ENCODE peak calls at places on chromosomes 4 and X, in five cellular contexts. One of them, this sample, is unnamed.

GRCh38 chr4:118352843-118353373 is at the start of gene PRSS12:
- DNase-seq in HCT116: peak; percentile 57
- DNase-seq in GM12878: no peak
- DNase-seq in H1: peak; percentile 57
- DNase-seq in NT2/D1: peak; percentile 66
- DNase-seq in this sample: peak; percentile 28

GRCh38 chr4:94298725-94299252 is 43.8 kb downstream of the HPGDS start:
- DNase-seq in HCT116: no peak
- DNase-seq in GM12878: no peak
- DNase-seq in H1: no peak
- DNase-seq in NT2/D1: no peak
- DNase-seq in this sample: peak; percentile 82

GRCh38 chrX:3370656-3371055 is 24.2 kb upstream of the MXRA5 start:
- DNase-seq in HCT116: no peak
- DNase-seq in GM12878: no peak
- DNase-seq in H1: no peak
- DNase-seq in NT2/D1: no peak
- DNase-seq in this sample: no peak

GRCh38 chrX:44733931-44734330 is 109.9 kb upstream of the DUSP21 start:
- DNase-seq in HCT116: no peak
- DNase-seq in GM12878: no peak
- DNase-seq in H1: no peak
- DNase-seq in NT2/D1: no peak
- DNase-seq in this sample: no peak

GRCh38 chr4:1855334-1856070 is 454 bp downstream of the LETM1 start:
- DNase-seq in HCT116: no peak
- DNase-seq in GM12878: no peak
- DNase-seq in H1: no peak
- DNase-seq in NT2/D1: no peak
- DNase-seq in this sample: no peak

GRCh38 chrX:47802589-47802988 is 34.1 kb upstream of the ZNF81 start:
- DNase-seq in HCT116: no peak
- DNase-seq in GM12878: no peak
- DNase-seq in H1: no peak
- DNase-seq in NT2/D1: no peak
- DNase-seq in this sample: peak; percentile 10

GRCh38 chrX:106177106-106177981 is 9.2 kb downstream of the PWWP3B start:
- DNase-seq in HCT116: no peak
- DNase-seq in GM12878: no peak
- DNase-seq in H1: peak; percentile 33
- DNase-seq in NT2/D1: peak; percentile 73
- DNase-seq in this sample: no peak

GRCh38 chrX:17475820-17476219 is 100.8 kb downstream of the NHS start:
- DNase-seq in HCT116: no peak
- DNase-seq in GM12878: no peak
- DNase-seq in H1: no peak
- DNase-seq in NT2/D1: no peak
- DNase-seq in this sample: no peak

GRCh38 chr4:22487333-22487732 is 28.5 kb downstream of the ADGRA3 start:
- DNase-seq in HCT116: no peak
- DNase-seq in GM12878: no peak
- DNase-seq in H1: no peak
- DNase-seq in NT2/D1: no peak
- DNase-seq in this sample: peak; percentile 78

GRCh38 chrX:55057691-55058249 is 17.1 kb upstream of the PAGE2B start:
- DNase-seq in HCT116: peak; percentile 16
- DNase-seq in GM12878: no peak
- DNase-seq in H1: no peak
- DNase-seq in NT2/D1: peak; percentile 1
- DNase-seq in this sample: peak; percentile 7

GRCh38 chrX:1305411-1305810 is 31.2 kb upstream of the IL3RA start:
- DNase-seq in HCT116: no peak
- DNase-seq in GM12878: no peak
- DNase-seq in H1: no peak
- DNase-seq in NT2/D1: no peak
- DNase-seq in this sample: no peak

GRCh38 chrX:102746134-102746584 is 25.6 kb downstream of the GPRASP3 start:
- DNase-seq in HCT116: no peak
- DNase-seq in GM12878: no peak
- DNase-seq in H1: no peak
- DNase-seq in NT2/D1: no peak
- DNase-seq in this sample: no peak

GRCh38 chr4:32700838-32701237 is 1980.7 kb downstream of the PCDH7 start:
- DNase-seq in HCT116: no peak
- DNase-seq in GM12878: no peak
- DNase-seq in H1: no peak
- DNase-seq in NT2/D1: no peak
- DNase-seq in this sample: peak; percentile 81

GRCh38 chr4:7591409-7592063 is 156.8 kb upstream of the PSAPL1 start:
- DNase-seq in HCT116: no peak
- DNase-seq in GM12878: no peak
- DNase-seq in H1: no peak
- DNase-seq in NT2/D1: no peak
- DNase-seq in this sample: no peak

GRCh38 chr4:24772952-24773351 is 22.4 kb upstream of the SOD3 start:
- DNase-seq in HCT116: no peak
- DNase-seq in GM12878: no peak
- DNase-seq in H1: no peak
- DNase-seq in NT2/D1: no peak
- DNase-seq in this sample: no peak

GRCh38 chr4:121765368-121765705 is 373 bp upstream of the SMIM43 start:
- DNase-seq in HCT116: no peak
- DNase-seq in GM12878: no peak
- DNase-seq in H1: no peak
- DNase-seq in NT2/D1: no peak
- DNase-seq in this sample: no peak

GRCh38 chrX:47030339-47030738 is 47.9 kb upstream of the RGN start:
- DNase-seq in HCT116: peak; percentile 51
- DNase-seq in GM12878: peak; percentile 2
- DNase-seq in H1: no peak
- DNase-seq in NT2/D1: peak; percentile 63
- DNase-seq in this sample: peak; percentile 53

GRCh38 chr4:77959566-77960338 is 97.1 kb downstream of the MRPL1 start:
- DNase-seq in HCT116: peak; percentile 51
- DNase-seq in GM12878: peak; percentile 12
- DNase-seq in H1: no peak
- DNase-seq in NT2/D1: peak; percentile 18
- DNase-seq in this sample: peak; percentile 63

GRCh38 chr4:89380980-89381379 is 73.4 kb upstream of the GPRIN3 start:
- DNase-seq in HCT116: no peak
- DNase-seq in GM12878: no peak
- DNase-seq in H1: no peak
- DNase-seq in NT2/D1: no peak
- DNase-seq in this sample: no peak

GRCh38 chrX:154484255-154485149 is 1.9 kb downstream of the UBL4A start:
- DNase-seq in HCT116: no peak
- DNase-seq in GM12878: no peak
- DNase-seq in H1: no peak
- DNase-seq in NT2/D1: no peak
- DNase-seq in this sample: no peak

GRCh38 chrX:132561483-132561882 is 72.6 kb upstream of the MBNL3 start:
- DNase-seq in HCT116: no peak
- DNase-seq in GM12878: no peak
- DNase-seq in H1: no peak
- DNase-seq in NT2/D1: no peak
- DNase-seq in this sample: peak; percentile 48

GRCh38 chr4:62517721-62518120 is 1317.6 kb downstream of the ADGRL3 start:
- DNase-seq in HCT116: no peak
- DNase-seq in GM12878: no peak
- DNase-seq in H1: no peak
- DNase-seq in NT2/D1: no peak
- DNase-seq in this sample: no peak

GRCh38 chr4:157204634-157205244 is 15.8 kb upstream of the GRIA2 start:
- DNase-seq in HCT116: peak; percentile 13
- DNase-seq in GM12878: no peak
- DNase-seq in H1: peak; percentile 49
- DNase-seq in NT2/D1: no peak
- DNase-seq in this sample: peak; percentile 24

GRCh38 chrX:151789179-151789800 is 54.7 kb downstream of the CNGA2 start:
- DNase-seq in HCT116: no peak
- DNase-seq in GM12878: no peak
- DNase-seq in H1: no peak
- DNase-seq in NT2/D1: no peak
- DNase-seq in this sample: no peak

GRCh38 chr4:119106036-119107000 is 29.3 kb upstream of the MYOZ2 start:
- DNase-seq in HCT116: no peak
- DNase-seq in GM12878: no peak
- DNase-seq in H1: no peak
- DNase-seq in NT2/D1: no peak
- DNase-seq in this sample: no peak

GRCh38 chr4:102829803-102830202 is 2.5 kb upstream of the UBE2D3 start:
- DNase-seq in HCT116: no peak
- DNase-seq in GM12878: no peak
- DNase-seq in H1: no peak
- DNase-seq in NT2/D1: no peak
- DNase-seq in this sample: no peak

GRCh38 chr4:117847849-117848248 is 186.4 kb upstream of the NDST3 start:
- DNase-seq in HCT116: no peak
- DNase-seq in GM12878: no peak
- DNase-seq in H1: no peak
- DNase-seq in NT2/D1: no peak
- DNase-seq in this sample: no peak

GRCh38 chr4:115851918-115852766 is 738.7 kb upstream of the NDST4 start:
- DNase-seq in HCT116: peak; percentile 51
- DNase-seq in GM12878: peak; percentile 19
- DNase-seq in H1: peak; percentile 33
- DNase-seq in NT2/D1: peak; percentile 59
- DNase-seq in this sample: peak; percentile 53

GRCh38 chr4:12633058-12633651 is 851.0 kb downstream of the RAB28 start:
- DNase-seq in HCT116: peak; percentile 79
- DNase-seq in GM12878: peak; percentile 26
- DNase-seq in H1: peak; percentile 87
- DNase-seq in NT2/D1: peak; percentile 86
- DNase-seq in this sample: peak; percentile 57

DNA sequence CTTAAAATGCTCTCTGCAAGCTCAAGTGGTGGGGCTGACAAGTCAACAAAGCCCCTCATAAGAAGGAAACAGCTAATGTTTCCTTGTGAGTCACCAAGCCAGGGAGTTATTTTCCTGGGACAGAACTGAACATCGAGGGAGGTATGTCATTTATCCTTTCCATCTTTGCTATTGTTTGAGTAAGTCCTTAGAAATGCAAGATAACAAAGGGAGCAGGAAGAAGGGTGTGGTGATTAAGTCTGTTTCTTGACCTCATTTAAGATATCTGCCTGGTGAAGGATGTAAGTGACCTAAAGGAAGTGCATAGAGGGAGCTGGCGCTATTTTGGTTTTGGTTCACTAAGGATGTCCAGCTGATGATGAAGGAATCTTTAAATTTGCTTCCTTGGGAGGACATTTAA is 39.9 kb downstream of the ATG4A start:
- DNase-seq in HCT116: no peak
- DNase-seq in GM12878: no peak
- DNase-seq in H1: no peak
- DNase-seq in NT2/D1: no peak
- DNase-seq in this sample: no peak
- TF ChIP-seq ZNF274 in HCT116: no peak
- TF ChIP-seq ZNF274 in GM12878: no peak
- TF ChIP-seq ZNF274 in H1: no peak
- TF ChIP-seq ZNF274 in NT2/D1: no peak
- TF ChIP-seq ZNF274 in this sample: no peak

DNA sequence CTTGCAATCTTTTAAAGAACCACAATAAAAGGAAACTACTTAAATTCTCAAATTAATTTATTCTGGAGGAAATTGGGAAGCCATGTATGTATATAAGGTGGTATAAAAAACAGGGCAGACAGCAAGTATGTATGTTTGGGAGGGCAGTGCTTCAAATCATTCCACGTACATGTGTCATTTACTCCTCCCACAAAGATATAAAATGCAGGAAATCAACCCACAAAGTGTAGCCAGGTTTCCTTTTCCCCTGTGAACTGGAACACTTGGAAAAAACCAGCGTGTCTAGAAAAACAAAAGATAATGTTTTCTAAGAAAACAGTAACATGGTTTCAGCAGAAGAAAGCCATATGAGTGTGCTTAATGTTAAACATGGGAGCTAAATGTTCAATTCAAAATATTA is 156.7 kb upstream of the FAM47A start:
- DNase-seq in HCT116: no peak
- DNase-seq in GM12878: no peak
- DNase-seq in H1: no peak
- DNase-seq in NT2/D1: no peak
- DNase-seq in this sample: no peak
- TF ChIP-seq ZNF274 in HCT116: no peak
- TF ChIP-seq ZNF274 in GM12878: no peak
- TF ChIP-seq ZNF274 in H1: no peak
- TF ChIP-seq ZNF274 in NT2/D1: no peak
- TF ChIP-seq ZNF274 in this sample: no peak

DNA sequence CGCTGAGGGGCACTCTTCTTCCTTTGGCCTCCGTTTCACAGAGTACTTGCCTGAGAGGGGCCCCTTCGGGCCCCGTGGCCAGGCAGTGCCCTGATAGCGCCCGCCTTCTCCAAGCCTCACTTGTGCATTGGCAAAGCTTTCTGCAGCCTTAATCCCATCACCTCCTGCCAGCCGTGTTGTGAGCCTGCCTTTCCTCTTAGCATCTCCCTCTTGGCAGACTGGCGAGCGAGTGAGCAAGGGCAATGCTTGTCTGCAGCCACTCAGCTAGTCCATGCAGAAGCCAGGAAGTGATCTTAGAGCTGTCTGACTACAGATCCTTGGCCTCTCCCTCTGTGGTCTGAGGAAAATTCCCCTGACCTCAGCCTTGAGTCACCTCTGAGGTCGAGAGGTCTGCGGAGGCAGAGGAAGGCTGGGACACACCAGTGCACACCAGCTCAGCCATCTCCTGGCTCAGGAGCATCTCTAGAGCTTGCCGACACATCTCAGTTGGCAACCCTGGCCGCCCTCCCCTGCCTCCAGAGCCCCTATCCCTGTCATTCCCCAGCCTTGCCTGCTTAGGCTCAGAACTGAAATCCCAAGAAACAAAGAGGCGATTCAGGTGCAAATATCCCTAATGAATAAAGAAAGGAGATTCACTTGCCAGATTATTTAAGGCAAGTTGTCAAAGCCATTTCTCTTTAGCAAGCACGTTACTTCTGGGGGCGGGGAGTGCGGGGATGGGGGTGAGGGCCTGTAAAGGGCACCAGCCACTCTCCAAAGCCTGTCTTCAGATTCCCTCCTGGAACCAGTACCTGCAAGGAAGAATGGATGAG is 143.5 kb upstream of the MAMLD1 start:
- DNase-seq in HCT116: no peak
- DNase-seq in GM12878: no peak
- DNase-seq in H1: no peak
- DNase-seq in NT2/D1: no peak
- DNase-seq in this sample: no peak
- TF ChIP-seq ZNF274 in HCT116: no peak
- TF ChIP-seq ZNF274 in GM12878: no peak
- TF ChIP-seq ZNF274 in H1: no peak
- TF ChIP-seq ZNF274 in NT2/D1: no peak
- TF ChIP-seq ZNF274 in this sample: no peak

GRCh38 chr4:140308366-140309123 is 64.9 kb upstream of the SCOC start:
- DNase-seq in HCT116: no peak
- DNase-seq in GM12878: no peak
- DNase-seq in H1: no peak
- DNase-seq in NT2/D1: no peak
- DNase-seq in this sample: no peak
- TF ChIP-seq ZNF274 in HCT116: no peak
- TF ChIP-seq ZNF274 in GM12878: no peak
- TF ChIP-seq ZNF274 in H1: no peak
- TF ChIP-seq ZNF274 in NT2/D1: no peak
- TF ChIP-seq ZNF274 in this sample: no peak

GRCh38 chr4:25863347-25863784 is 578 bp upstream of the SEL1L3 start:
- DNase-seq in HCT116: no peak
- DNase-seq in GM12878: no peak
- DNase-seq in H1: peak; percentile 21
- DNase-seq in NT2/D1: no peak
- DNase-seq in this sample: no peak
- TF ChIP-seq ZNF274 in HCT116: no peak
- TF ChIP-seq ZNF274 in GM12878: no peak
- TF ChIP-seq ZNF274 in H1: no peak
- TF ChIP-seq ZNF274 in NT2/D1: no peak
- TF ChIP-seq ZNF274 in this sample: no peak

This sample was measured in HepG2.